ENCODE peak calls at places on chromosome 6, in four cellular contexts. One of them, this sample, is unnamed.

GRCh38 chr6:2596222-2596621 is 154.5 kb downstream of the MYLK4 start:
- DNase-seq in astrocyte: no peak
- DNase-seq in B cell: no peak
- DNase-seq in mucosa of descending colon: no peak
- DNase-seq in this sample: no peak

GRCh38 chr6:142359271-142359960 is 57.6 kb downstream of the ADGRG6 start:
- DNase-seq in astrocyte: no peak
- DNase-seq in B cell: no peak
- DNase-seq in mucosa of descending colon: no peak
- DNase-seq in this sample: no peak

GRCh38 chr6:134675110-134676038 is 274.5 kb downstream of the ALDH8A1 start:
- DNase-seq in astrocyte: no peak
- DNase-seq in B cell: no peak
- DNase-seq in mucosa of descending colon: no peak
- DNase-seq in this sample: no peak

GRCh38 chr6:158799051-158799792 is 19.9 kb downstream of the EZR start:
- DNase-seq in astrocyte: peak; percentile 64
- DNase-seq in B cell: no peak
- DNase-seq in mucosa of descending colon: no peak
- DNase-seq in this sample: no peak

GRCh38 chr6:38169826-38170526 is 350.4 kb downstream of the ZFAND3 start:
- DNase-seq in astrocyte: no peak
- DNase-seq in B cell: no peak
- DNase-seq in mucosa of descending colon: peak; percentile 70
- DNase-seq in this sample: no peak

GRCh38 chr6:307874-308273 is 15.6 kb downstream of the DUSP22 start:
- DNase-seq in astrocyte: no peak
- DNase-seq in B cell: no peak
- DNase-seq in mucosa of descending colon: no peak
- DNase-seq in this sample: no peak

GRCh38 chr6:28634758-28635546 is 109.3 kb downstream of the GPX5 start:
- DNase-seq in astrocyte: no peak
- DNase-seq in B cell: no peak
- DNase-seq in mucosa of descending colon: peak; percentile 35
- DNase-seq in this sample: no peak

GRCh38 chr6:133240511-133241087 is 558 bp upstream of the EYA4 start:
- DNase-seq in astrocyte: peak; percentile 4
- DNase-seq in B cell: no peak
- DNase-seq in mucosa of descending colon: no peak
- DNase-seq in this sample: no peak

GRCh38 chr6:13759025-13759424 is 47.4 kb upstream of the RANBP9 start:
- DNase-seq in astrocyte: no peak
- DNase-seq in B cell: no peak
- DNase-seq in mucosa of descending colon: no peak
- DNase-seq in this sample: no peak

GRCh38 chr6:77292564-77293546 is 170.4 kb downstream of the HTR1B start:
- DNase-seq in astrocyte: peak; percentile 85
- DNase-seq in B cell: no peak
- DNase-seq in mucosa of descending colon: no peak
- DNase-seq in this sample: no peak

GRCh38 chr6:170074907-170075306 is 216.0 kb downstream of the DLL1 start:
- DNase-seq in astrocyte: no peak
- DNase-seq in B cell: no peak
- DNase-seq in mucosa of descending colon: no peak
- DNase-seq in this sample: no peak

GRCh38 chr6:28922841-28923317 is 906 bp downstream of the TRIM27 start:
- DNase-seq in astrocyte: peak; percentile 32
- DNase-seq in B cell: peak; percentile 63
- DNase-seq in mucosa of descending colon: no peak
- DNase-seq in this sample: no peak

GRCh38 chr6:112145080-112145573 is 57.7 kb downstream of the FAM229B start:
- DNase-seq in astrocyte: no peak
- DNase-seq in B cell: no peak
- DNase-seq in mucosa of descending colon: no peak
- DNase-seq in this sample: no peak

GRCh38 chr6:53112871-53113270 is 35.8 kb downstream of the GCM1 start:
- DNase-seq in astrocyte: no peak
- DNase-seq in B cell: no peak
- DNase-seq in mucosa of descending colon: no peak
- DNase-seq in this sample: no peak

DNA sequence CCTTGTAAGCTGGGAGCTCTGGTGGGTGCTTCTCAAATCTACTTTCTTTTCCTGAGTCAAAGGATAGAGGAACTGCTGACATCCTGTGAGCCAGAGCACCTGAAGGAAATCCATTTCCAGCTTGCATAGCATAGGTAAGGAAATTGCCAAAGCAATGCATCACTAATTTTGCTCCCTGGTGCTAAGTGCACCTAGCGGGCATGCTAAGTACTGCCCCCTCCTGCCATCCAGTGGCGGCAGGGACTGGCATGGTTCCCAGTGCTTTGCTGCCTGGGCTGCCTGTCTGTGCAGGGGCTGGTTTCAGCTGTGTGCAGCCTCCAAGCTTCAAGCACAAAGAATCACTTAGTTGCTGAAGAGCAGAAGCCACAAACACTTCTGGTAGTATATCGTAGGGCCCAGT is 63.9 kb downstream of the FARS2 start:
- DNase-seq in astrocyte: no peak
- DNase-seq in B cell: no peak
- DNase-seq in mucosa of descending colon: no peak
- DNase-seq in this sample: no peak
- TF ChIP-seq CTCF in astrocyte: no peak
- TF ChIP-seq CTCF in B cell: no peak
- TF ChIP-seq CTCF in mucosa of descending colon: no peak
- TF ChIP-seq CTCF in this sample: no peak

GRCh38 chr6:146381486-146381885 is 162.1 kb upstream of the RAB32 start:
- DNase-seq in astrocyte: no peak
- DNase-seq in B cell: no peak
- DNase-seq in mucosa of descending colon: no peak
- DNase-seq in this sample: no peak
- TF ChIP-seq CTCF in astrocyte: peak; percentile 16
- TF ChIP-seq CTCF in B cell: no peak
- TF ChIP-seq CTCF in mucosa of descending colon: no peak
- TF ChIP-seq CTCF in this sample: peak; percentile 16

GRCh38 chr6:44667668-44668390 is 280.3 kb downstream of the CDC5L start:
- DNase-seq in astrocyte: no peak
- DNase-seq in B cell: peak; percentile 19
- DNase-seq in mucosa of descending colon: peak; percentile 43
- DNase-seq in this sample: no peak
- TF ChIP-seq CTCF in astrocyte: peak; percentile 34
- TF ChIP-seq CTCF in B cell: peak; percentile 67
- TF ChIP-seq CTCF in mucosa of descending colon: peak; percentile 49
- TF ChIP-seq CTCF in this sample: peak; percentile 85

GRCh38 chr6:31729515-31729978 is 448 bp upstream of the DDAH2 start:
- DNase-seq in astrocyte: peak; percentile 70
- DNase-seq in B cell: peak; percentile 85
- DNase-seq in mucosa of descending colon: peak; percentile 97
- DNase-seq in this sample: peak; percentile 81
- TF ChIP-seq CTCF in astrocyte: no peak
- TF ChIP-seq CTCF in B cell: peak; percentile 89
- TF ChIP-seq CTCF in mucosa of descending colon: peak; percentile 54
- TF ChIP-seq CTCF in this sample: no peak

DNA sequence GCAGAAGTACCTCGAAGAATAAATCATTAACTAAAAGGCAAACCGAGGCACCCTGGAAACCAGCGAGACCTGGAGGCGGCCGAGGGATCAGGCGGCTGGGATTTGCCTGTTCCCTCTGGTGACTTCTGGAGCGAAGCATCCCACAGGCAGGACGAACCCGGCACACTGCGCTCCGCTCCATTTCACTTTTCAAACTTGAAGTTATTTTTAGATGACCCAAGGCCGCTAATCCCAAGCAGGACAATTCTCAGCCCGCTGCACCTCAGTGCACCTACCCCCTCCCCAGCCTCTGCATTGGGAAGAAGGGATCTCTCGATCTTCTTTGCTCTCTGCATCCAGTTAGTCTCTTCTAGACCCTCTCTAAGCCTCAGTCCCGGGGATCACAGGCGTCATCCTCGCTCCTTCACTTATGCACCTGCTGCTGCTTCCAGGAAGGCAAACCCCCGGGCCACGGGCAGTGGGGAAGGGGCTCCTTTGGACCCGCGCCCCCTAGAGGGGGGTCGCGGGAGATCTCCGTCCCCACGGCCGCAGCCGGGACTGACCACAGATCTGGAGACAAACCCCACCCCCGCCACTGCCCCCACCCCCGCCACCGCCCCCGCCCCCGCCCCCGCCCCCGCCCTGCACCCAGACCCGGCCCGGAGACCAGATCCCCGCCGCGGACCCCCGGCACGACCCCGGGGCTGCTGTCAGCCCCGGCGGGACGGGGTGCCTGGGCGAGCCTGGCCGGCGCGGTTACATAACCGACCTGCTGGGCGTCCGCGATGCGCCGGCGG is 636 bp downstream of the RCAN2 start:
- DNase-seq in astrocyte: no peak
- DNase-seq in B cell: no peak
- DNase-seq in mucosa of descending colon: peak; percentile 41
- DNase-seq in this sample: no peak
- TF ChIP-seq CTCF in astrocyte: no peak
- TF ChIP-seq CTCF in B cell: no peak
- TF ChIP-seq CTCF in mucosa of descending colon: no peak
- TF ChIP-seq CTCF in this sample: peak; percentile 18

This sample was measured in GM06990.